ENCODE peak calls at places on chromosome 1, in six cellular contexts. O is tibial artery; Q is mammary epithelial cell; N is CD8-positive, alpha-beta memory T cell; U is Panc1; R is right cardiac atrium. M is an unnamed sample. For H3K4me1, the result is how much of the 10 kb centered on the place peaks cover.

GRCh38 chr1:37620707-37621106 is 14.0 kb downstream of the RSPO1 start:
- DNase-seq in O (no peak), Q (no peak), N (no peak), U (no peak), R (no peak), M (no peak)

GRCh38 chr1:209103135-209103534 is 480.4 kb upstream of the CAMK1G start:
- DNase-seq in O (no peak), Q (no peak), N (no peak), U (no peak), R (no peak), M (no peak)

GRCh38 chr1:6101826-6102225 is 56.1 kb downstream of the KCNAB2 start:
- DNase-seq in O (no peak), Q (no peak), N (no peak), U (no peak), R (peak), M (no peak)

GRCh38 chr1:17358557-17358956 is 13.4 kb upstream of the PADI6 start:
- DNase-seq in O (no peak), Q (no peak), N (no peak), U (no peak), R (no peak), M (no peak)

GRCh38 chr1:209249785-209250441 is 333.6 kb upstream of the CAMK1G start:
- DNase-seq in O (no peak), Q (no peak), N (no peak), U (no peak), R (no peak), M (no peak)

GRCh38 chr1:206967096-206967851 is 3.0 kb downstream of the FCAMR start:
- DNase-seq in O (no peak), Q (no peak), N (no peak), U (no peak), R (no peak), M (no peak)

GRCh38 chr1:209675567-209676154 is 449 bp downstream of the G0S2 start:
- DNase-seq in O (no peak), Q (no peak), N (no peak), U (no peak), R (peak), M (peak)

GRCh38 chr1:228346731-228347130 is 59.9 kb downstream of the TRIM11 start:
- DNase-seq in O (no peak), Q (no peak), N (no peak), U (no peak), R (peak), M (no peak)

GRCh38 chr1:236639686-236640085 is 35.4 kb upstream of the HEATR1 start:
- DNase-seq in O (no peak), Q (no peak), N (no peak), U (no peak), R (no peak), M (no peak)

GRCh38 chr1:169044296-169044695 is 62.2 kb upstream of the ATP1B1 start:
- DNase-seq in O (no peak), Q (peak), N (peak), U (no peak), R (no peak), M (peak)

GRCh38 chr1:198713081-198713480 is 74.2 kb downstream of the PTPRC start:
- DNase-seq in O (no peak), Q (peak), N (no peak), U (peak), R (no peak), M (no peak)

GRCh38 chr1:54887665-54888071 is 673 bp upstream of the DHCR24 start:
- DNase-seq in O (peak), Q (peak), N (no peak), U (no peak), R (peak), M (no peak)

GRCh38 chr1:205082431-205082830 is 1.8 kb downstream of the TMEM81 start:
- DNase-seq in O (no peak), Q (no peak), N (no peak), U (no peak), R (no peak), M (no peak)

GRCh38 chr1:54403808-54404261 is 2.4 kb downstream of the SSBP3 start:
- DNase-seq in O (no peak), Q (peak), N (no peak), U (no peak), R (no peak), M (no peak)

GRCh38 chr1:31111290-31111951 is 45.9 kb upstream of the PUM1 start:
- DNase-seq in O (peak), Q (peak), N (no peak), U (no peak), R (peak), M (peak)

GRCh38 chr1:28580706-28581530 is 11.1 kb upstream of the RAB42 start:
- DNase-seq in O (no peak), Q (peak), N (peak), U (no peak), R (peak), M (peak)

GRCh38 chr1:153661111-153661708 is 2.7 kb downstream of the SNAPIN start:
- DNase-seq in O (no peak), Q (no peak), N (no peak), U (no peak), R (no peak), M (no peak)
- H3K27ac ChIP-seq in O (no peak), Q (no peak), N (no peak), U (peak), R (no peak), M (no peak)

DNA sequence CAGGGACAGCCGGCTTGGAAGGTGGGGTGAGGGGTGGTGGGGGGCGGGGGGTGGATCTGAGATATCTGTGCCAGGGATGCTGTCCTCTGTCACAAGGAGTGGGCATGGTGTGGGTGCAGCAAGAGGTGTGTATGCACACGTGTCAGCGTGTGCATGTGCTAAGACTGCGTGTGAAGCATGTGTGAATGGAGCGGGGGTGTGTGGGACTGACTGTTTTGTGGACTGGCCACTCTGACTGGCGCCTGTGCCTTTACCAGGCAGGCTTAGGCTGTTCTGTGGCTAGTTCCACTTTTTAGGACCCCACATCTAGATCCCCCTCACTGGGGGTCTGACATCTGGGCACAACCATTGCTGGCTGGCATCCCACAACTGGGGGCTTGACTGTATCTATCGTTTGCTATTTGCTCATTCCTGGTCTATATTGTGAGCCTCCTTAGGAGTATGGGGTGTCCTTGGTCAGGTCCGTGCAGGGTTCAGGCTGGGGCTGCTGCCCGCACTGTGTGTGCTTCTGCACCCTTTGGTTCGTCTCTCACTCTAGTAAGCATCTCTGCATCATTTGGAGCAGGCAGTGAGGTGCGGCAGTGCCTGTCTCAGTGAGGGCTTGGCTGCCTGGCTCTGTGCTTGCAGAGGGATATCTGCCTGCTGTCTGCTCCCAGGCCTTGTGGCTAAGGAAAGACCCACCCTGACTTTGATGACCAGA is 1.9 kb downstream of the AMPD2 start:
- DNase-seq in O (no peak), Q (no peak), N (no peak), U (no peak), R (peak), M (no peak)
- H3K4me1 ChIP-seq in O (under half), Q (under half), N (half or more), U (under half), R (under half), M (under half)

GRCh38 chr1:157155658-157156057 is 17.5 kb upstream of the ETV3 start:
- DNase-seq in O (no peak), Q (no peak), N (no peak), U (no peak), R (peak), M (no peak)

GRCh38 chr1:157154940-157155514 is 16.8 kb upstream of the ETV3 start:
- DNase-seq in O (peak), Q (peak), N (no peak), U (no peak), R (peak), M (peak)

GRCh38 chr1:157156058-157156541 is 17.9 kb upstream of the ETV3 start:
- DNase-seq in O (peak), Q (peak), N (peak), U (no peak), R (peak), M (peak)

GRCh38 chr1:157158967-157159366 is 20.8 kb upstream of the ETV3 start:
- DNase-seq in O (no peak), Q (no peak), N (no peak), U (no peak), R (no peak), M (no peak)

GRCh38 chr1:157157481-157158190 is 19.4 kb upstream of the ETV3 start:
- DNase-seq in O (no peak), Q (peak), N (no peak), U (no peak), R (no peak), M (no peak)
- H3K27ac ChIP-seq in O (no peak), Q (no peak), N (no peak), U (no peak), R (no peak), M (no peak)

GRCh38 chr1:153518562-153518961 is 17.2 kb downstream of the S100A6 start:
- DNase-seq in O (no peak), Q (no peak), N (no peak), U (no peak), R (no peak), M (no peak)
- H3K4me1 ChIP-seq in O (under half), Q (under half), N (under half), U (under half), R (under half), M (under half)

M was measured in small intestine.